ENCODE peak calls at places on chromosomes 4 and X, in seven cellular contexts. G, F, R, S, W, P and Z are unnamed samples.

GRCh38 chr4:153212755-153213154 is 8.5 kb downstream of the TRIM2 start:
- DNase-seq in W (no peak), S (no peak), R (no peak), F (no peak), P (no peak), G (no peak), Z (peak; percentile 21)

GRCh38 chr4:147590249-147590920 is 26.8 kb upstream of the TMEM184C start:
- DNase-seq in G (peak; percentile 68), P (peak; percentile 58), R (peak; percentile 45), S (peak; percentile 37), F (no peak), W (no peak), Z (peak; percentile 57)

GRCh38 chrX:102739642-102740041 is 19.1 kb downstream of the GPRASP3 start:
- DNase-seq in F (no peak), W (no peak), S (no peak), R (no peak), P (no peak), G (no peak), Z (no peak)

GRCh38 chr4:6557856-6558255 is 17.1 kb upstream of the MAN2B2 start:
- DNase-seq in G (no peak), R (no peak), F (no peak), P (no peak), S (no peak), W (no peak), Z (no peak)

GRCh38 chrX:9912341-9912740 is 54.8 kb upstream of the CLDN34 start:
- DNase-seq in S (no peak), P (peak; percentile 27), G (no peak), R (no peak), F (no peak), W (no peak), Z (no peak)

GRCh38 chr4:165393704-165394103 is 14.9 kb downstream of the CPE start:
- DNase-seq in F (no peak), S (no peak), R (no peak), P (no peak), G (no peak), W (no peak), Z (no peak)

GRCh38 chr4:190019023-190019858 is 7.8 kb downstream of the FRG2 start:
- DNase-seq in W (no peak), P (peak; percentile 17), F (no peak), G (no peak), S (no peak), R (no peak), Z (no peak)

GRCh38 chrX:45850775-45851433 is 650.2 kb upstream of the DIPK2B start:
- DNase-seq in P (peak; percentile 17), W (no peak), S (peak; percentile 3), R (no peak), G (peak; percentile 19), F (peak; percentile 8), Z (peak; percentile 37)

GRCh38 chr4:15771419-15772058 is 6.6 kb upstream of the CD38 start:
- DNase-seq in R (no peak), P (no peak), G (no peak), F (no peak), S (no peak), W (no peak), Z (no peak)

GRCh38 chr4:138938371-138938699 is 77.2 kb upstream of the NOCT start:
- DNase-seq in F (no peak), S (peak; percentile 41), R (peak; percentile 43), W (no peak), P (no peak), G (no peak), Z (no peak)

GRCh38 chrX:131818297-131818936 is 204.7 kb upstream of the STK26 start:
- DNase-seq in S (no peak), W (no peak), P (no peak), R (no peak), G (no peak), F (no peak), Z (no peak)

GRCh38 chrX:46758163-46758955 is 559 bp downstream of the SLC9A7 start:
- DNase-seq in W (no peak), G (no peak), R (no peak), F (peak; percentile 3), S (no peak), P (peak; percentile 8), Z (peak; percentile 41)

GRCh38 chrX:13607356-13607995 is 38.1 kb downstream of the EGFL6 start:
- DNase-seq in S (no peak), P (no peak), F (no peak), W (no peak), G (no peak), R (no peak), Z (no peak)

GRCh38 chrX:119230850-119231249 is 5.2 kb upstream of the PGRMC1 start:
- DNase-seq in P (no peak), F (no peak), S (no peak), R (no peak), G (no peak), W (no peak), Z (no peak)

GRCh38 chr4:44661940-44662622 is 10.7 kb upstream of the YIPF7 start:
- DNase-seq in W (no peak), G (no peak), P (no peak), F (no peak), R (no peak), S (no peak), Z (no peak)

GRCh38 chrX:11259437-11259836 is 33.8 kb upstream of the AMELX start:
- DNase-seq in R (no peak), G (no peak), P (no peak), S (no peak), F (no peak), W (no peak), Z (no peak)

GRCh38 chr4:161252520-161253141 is 911.2 kb downstream of the FSTL5 start:
- DNase-seq in G (no peak), F (no peak), W (no peak), S (no peak), P (peak; percentile 37), R (no peak), Z (no peak)

GRCh38 chr4:90889171-90889570 is 762.0 kb downstream of the CCSER1 start:
- DNase-seq in P (no peak), S (no peak), W (no peak), F (no peak), G (no peak), R (no peak), Z (no peak)

GRCh38 chrX:132488092-132488749 is 617 bp downstream of the MBNL3 start:
- DNase-seq in P (no peak), F (no peak), S (no peak), G (no peak), W (no peak), R (peak; percentile 20), Z (peak; percentile 20)

GRCh38 chrX:40240844-40241243 is 143.1 kb upstream of the BCOR start:
- DNase-seq in G (no peak), R (no peak), S (no peak), P (no peak), W (no peak), F (no peak), Z (no peak)